ENCODE peak calls at places on chromosomes 12 and 14, in eight cellular contexts. H, Z, G, O, U, K, V and T are unnamed samples.

GRCh38 chr14:45204241-45204640 is 48.8 kb downstream of the MIS18BP1 start:
- DNase-seq in H (no peak), Z (no peak), G (no peak), O (no peak), U (no peak), K (no peak), V (no peak), T (no peak)

GRCh38 chr12:91422107-91422506 is 239.5 kb upstream of the DCN start:
- DNase-seq in H (no peak), Z (no peak), G (no peak), O (no peak), U (no peak), K (no peak), V (no peak), T (no peak)

GRCh38 chr12:123720141-123720814 is 8.1 kb downstream of the ATP6V0A2 start:
- DNase-seq in H (no peak), Z (no peak), G (no peak), O (no peak), U (no peak), K (no peak), V (no peak), T (no peak)

GRCh38 chr14:35285991-35286564 is 6.1 kb upstream of the PSMA6 start:
- DNase-seq in H (no peak), Z (no peak), G (no peak), O (no peak), U (no peak), K (no peak), V (no peak), T (no peak)

GRCh38 chr12:128052777-128053176 is 214.2 kb upstream of the TMEM132C start:
- DNase-seq in H (no peak), Z (no peak), G (no peak), O (no peak), U (no peak), K (no peak), V (no peak), T (no peak)

GRCh38 chr14:68309121-68309520 is 483.7 kb downstream of the ZFP36L1 start:
- DNase-seq in H (no peak), Z (no peak), G (no peak), O (no peak), U (no peak), K (no peak), V (no peak), T (no peak)

GRCh38 chr14:55448146-55448614 is 7.8 kb upstream of the TBPL2 start:
- DNase-seq in H (no peak), Z (no peak), G (peak; percentile 32), O (peak; percentile 86), U (peak; percentile 97), K (no peak), V (no peak), T (no peak)

GRCh38 chr14:61860294-61860918 is 98.2 kb downstream of the SNAPC1 start:
- DNase-seq in H (peak; percentile 61), Z (no peak), G (peak; percentile 65), O (peak; percentile 37), U (peak; percentile 42), K (peak; percentile 64), V (peak; percentile 34), T (no peak)

GRCh38 chr14:57493467-57494181 is at the start of gene CCDC198:
- DNase-seq in H (no peak), Z (no peak), G (peak; percentile 71), O (no peak), U (no peak), K (no peak), V (peak; percentile 62), T (no peak)

GRCh38 chr12:56348776-56349175 is 10.1 kb downstream of the IL23A start:
- DNase-seq in H (no peak), Z (no peak), G (no peak), O (no peak), U (no peak), K (no peak), V (no peak), T (no peak)

GRCh38 chr12:96117460-96117859 is 76.7 kb upstream of the ELK3 start:
- DNase-seq in H (no peak), Z (no peak), G (no peak), O (no peak), U (no peak), K (no peak), V (peak; percentile 95), T (no peak)

GRCh38 chr12:110940296-110940695 is 19.9 kb upstream of the MYL2 start:
- DNase-seq in H (no peak), Z (no peak), G (no peak), O (no peak), U (no peak), K (no peak), V (no peak), T (no peak)

GRCh38 chr12:138898-139534 is 72.4 kb downstream of the IQSEC3 start:
- DNase-seq in H (peak; percentile 46), Z (no peak), G (no peak), O (peak; percentile 4), U (peak; percentile 29), K (peak; percentile 49), V (no peak), T (no peak)

GRCh38 chr12:40105515-40106201 is at the start of gene SLC2A13:
- DNase-seq in H (peak; percentile 89), Z (no peak), G (peak; percentile 79), O (peak; percentile 65), U (peak; percentile 59), K (peak; percentile 81), V (peak; percentile 42), T (peak; percentile 51)

GRCh38 chr14:69034612-69035262 is 55.6 kb upstream of the ACTN1 start:
- DNase-seq in H (no peak), Z (no peak), G (no peak), O (peak; percentile 61), U (peak; percentile 57), K (no peak), V (no peak), T (no peak)

GRCh38 chr12:89863332-89863938 is 154.8 kb upstream of the ATP2B1 start:
- DNase-seq in H (no peak), Z (no peak), G (no peak), O (no peak), U (no peak), K (no peak), V (no peak), T (no peak)

GRCh38 chr12:48454675-48455074 is 17.7 kb upstream of the ANP32D start:
- DNase-seq in H (peak; percentile 45), Z (no peak), G (no peak), O (no peak), U (peak; percentile 8), K (no peak), V (peak; percentile 5), T (no peak)
- TF ChIP-seq CTCF in H (peak; percentile 67), Z (peak; percentile 54), G (no peak), O (peak; percentile 4), U (peak; percentile 23), K (no peak), V (peak; percentile 52), T (peak; percentile 33)

GRCh38 chr12:31928246-31929139 is 30.7 kb upstream of the RESF1 start:
- DNase-seq in H (no peak), Z (no peak), G (no peak), O (no peak), U (no peak), K (no peak), V (no peak), T (no peak)

GRCh38 chr12:31929140-31929526 is 30.1 kb upstream of the RESF1 start:
- DNase-seq in H (no peak), Z (no peak), G (no peak), O (no peak), U (no peak), K (no peak), V (no peak), T (no peak)

DNA sequence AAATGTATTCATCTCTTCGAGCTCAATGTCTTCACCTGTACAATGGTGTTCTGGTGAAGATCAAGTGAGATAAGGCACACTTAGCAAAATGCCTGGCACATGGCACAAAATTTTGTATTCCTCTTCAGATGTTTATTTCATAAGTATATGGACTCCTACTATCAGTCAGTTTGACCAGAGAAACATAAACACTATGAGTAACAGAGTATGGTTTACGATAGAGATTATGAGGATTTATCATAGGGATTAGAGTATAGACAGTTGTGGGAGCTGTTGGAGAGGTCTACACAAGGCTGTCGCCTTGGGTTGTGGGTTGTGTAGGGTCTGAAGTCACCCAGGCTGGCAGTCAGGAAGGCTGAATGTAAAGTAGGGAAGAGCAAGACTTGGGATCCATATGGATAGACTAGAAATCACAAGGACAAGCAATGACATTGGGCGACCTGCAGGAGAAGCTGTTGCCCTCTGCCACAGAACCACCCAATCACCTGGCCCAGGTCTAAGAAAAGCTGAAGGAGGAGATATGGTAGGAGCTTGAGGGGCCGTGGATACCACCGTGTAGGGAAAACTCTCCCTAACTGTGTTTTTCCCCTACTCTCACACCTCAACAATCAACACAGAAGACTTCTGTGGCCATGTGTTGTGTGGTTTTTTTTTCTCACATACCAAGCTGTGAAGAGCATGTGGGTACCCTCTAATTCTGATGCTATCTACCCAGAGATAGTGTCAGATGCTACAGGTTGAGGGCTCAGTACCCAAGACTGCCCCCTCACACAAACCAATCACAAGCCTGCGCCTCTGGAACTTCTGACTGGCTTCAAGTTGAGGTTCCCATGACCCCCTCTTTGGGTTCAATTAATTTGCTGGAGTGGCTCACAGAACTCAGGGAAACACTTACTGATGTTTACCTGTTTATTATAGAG is 27.2 kb upstream of the RESF1 start:
- DNase-seq in H (no peak), Z (no peak), G (no peak), O (no peak), U (no peak), K (no peak), V (no peak), T (no peak)
- TF ChIP-seq CTCF in H (no peak), Z (no peak), G (no peak), O (no peak), U (no peak), K (no peak), V (peak; percentile 23), T (no peak)

DNA sequence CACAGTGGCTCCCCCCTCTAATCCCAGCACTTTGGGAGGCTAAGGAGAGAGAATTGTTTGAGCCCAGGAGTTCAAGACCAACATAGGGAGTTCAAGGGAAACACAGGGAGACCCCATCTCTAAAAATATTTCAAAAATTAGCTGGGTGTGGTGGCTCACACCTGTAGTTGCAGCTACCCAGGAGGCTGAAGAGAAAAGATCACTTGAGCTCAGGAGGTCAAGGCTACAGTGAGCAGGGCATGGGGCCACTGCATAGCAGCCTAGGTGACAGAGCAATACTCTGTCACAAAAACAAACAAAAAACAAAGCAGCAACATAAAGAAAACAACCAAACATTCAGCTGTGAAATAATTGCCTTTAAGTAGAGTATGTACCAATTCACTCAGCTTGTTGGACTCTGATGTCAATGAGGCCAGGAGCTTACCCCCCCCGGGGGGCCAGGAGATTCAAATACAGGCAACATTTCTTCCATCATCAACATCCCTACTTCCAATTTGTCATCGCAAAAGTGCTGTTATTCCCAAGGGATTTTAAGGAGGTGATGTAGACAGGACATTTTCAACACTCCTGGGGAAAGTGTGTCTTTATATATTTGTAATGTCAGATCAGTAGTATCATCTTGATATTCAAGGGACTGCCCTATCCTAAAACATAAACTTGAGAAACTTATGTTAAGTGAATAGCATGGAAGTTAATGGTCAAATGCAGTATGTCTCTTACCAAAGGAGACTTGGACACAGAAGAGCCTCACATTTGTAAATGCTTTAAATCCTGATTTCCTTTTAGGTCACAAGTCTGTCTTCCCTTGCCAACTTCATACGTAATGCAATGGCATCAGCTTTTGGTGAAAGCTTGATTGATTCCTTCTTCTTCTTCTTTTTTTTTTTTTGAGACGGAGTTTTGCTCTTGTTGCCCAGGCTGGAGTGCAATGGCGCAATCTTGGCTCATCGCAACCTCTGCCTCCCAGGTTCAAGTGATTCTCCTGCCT is 40.6 kb upstream of the AEBP2 start:
- DNase-seq in H (no peak), Z (no peak), G (no peak), O (peak; percentile 56), U (no peak), K (no peak), V (no peak), T (no peak)
- TF ChIP-seq CTCF in H (no peak), Z (no peak), G (no peak), O (no peak), U (no peak), K (no peak), V (no peak), T (no peak)

GRCh38 chr14:102592969-102593840 is 756 bp downstream of the RCOR1 start:
- DNase-seq in H (peak; percentile 73), Z (peak; percentile 90), G (peak; percentile 49), O (no peak), U (peak; percentile 26), K (peak; percentile 67), V (no peak), T (peak; percentile 52)
- TF ChIP-seq CTCF in H (peak; percentile 26), Z (peak; percentile 75), G (peak; percentile 20), O (peak; percentile 35), U (peak; percentile 26), K (peak; percentile 30), V (peak; percentile 32), T (peak; percentile 57)